ENCODE peak calls at places on chromosome 4, in seven cellular contexts. X, Z, K, O, B, A and C are unnamed samples.

GRCh38 chr4:82786794-82787193 is 11.8 kb downstream of the SCD5 start:
- DNase-seq in X (no peak), Z (no peak), K (no peak), O (no peak), B (no peak), A (no peak), C (no peak)

GRCh38 chr4:177051473-177052060 is 258.1 kb upstream of the NEIL3 start:
- DNase-seq in X (peak), Z (no peak), K (no peak), O (no peak), B (peak), A (peak), C (no peak)

GRCh38 chr4:123870283-123870876 is 473.8 kb downstream of the SPRY1 start:
- DNase-seq in X (no peak), Z (no peak), K (no peak), O (no peak), B (no peak), A (no peak), C (no peak)

GRCh38 chr4:109548655-109549054 is 11.4 kb upstream of the MCUB start:
- DNase-seq in X (no peak), Z (peak), K (peak), O (no peak), B (peak), A (no peak), C (peak)

GRCh38 chr4:183499389-183499788 is 5.5 kb upstream of the ING2 start:
- DNase-seq in X (no peak), Z (no peak), K (peak), O (no peak), B (no peak), A (no peak), C (no peak)

GRCh38 chr4:55545681-55546632 is 752 bp downstream of the CLOCK start:
- DNase-seq in X (peak), Z (no peak), K (peak), O (no peak), B (peak), A (peak), C (no peak)

GRCh38 chr4:7909966-7910720 is 29.5 kb downstream of the AFAP1 start:
- DNase-seq in X (no peak), Z (no peak), K (no peak), O (no peak), B (peak), A (no peak), C (no peak)

GRCh38 chr4:48360285-48360965 is 19.1 kb downstream of the SLAIN2 start:
- DNase-seq in X (no peak), Z (peak), K (no peak), O (no peak), B (peak), A (no peak), C (peak)

GRCh38 chr4:5711479-5712184 is 631 bp downstream of the EVC start:
- DNase-seq in X (no peak), Z (no peak), K (no peak), O (no peak), B (peak), A (peak), C (no peak)

GRCh38 chr4:169070071-169070894 is 60.2 kb upstream of the CBR4 start:
- DNase-seq in X (peak), Z (no peak), K (peak), O (peak), B (peak), A (peak), C (peak)

GRCh38 chr4:118772149-118773081 is 63.5 kb downstream of the SEC24D start:
- DNase-seq in X (peak), Z (no peak), K (no peak), O (peak), B (peak), A (peak), C (no peak)

GRCh38 chr4:78136109-78137081 is 79.3 kb downstream of the FRAS1 start:
- DNase-seq in X (no peak), Z (no peak), K (no peak), O (no peak), B (no peak), A (no peak), C (no peak)

GRCh38 chr4:57190651-57191481 is 80.7 kb upstream of the IGFBP7 start:
- DNase-seq in X (peak), Z (no peak), K (no peak), O (no peak), B (peak), A (peak), C (no peak)

GRCh38 chr4:91113130-91113706 is 986.0 kb downstream of the CCSER1 start:
- DNase-seq in X (no peak), Z (no peak), K (no peak), O (no peak), B (peak), A (peak), C (no peak)

GRCh38 chr4:2535386-2536192 is 858 bp upstream of the FAM193A start:
- DNase-seq in X (peak), Z (no peak), K (peak), O (no peak), B (peak), A (peak), C (no peak)
- TF ChIP-seq CTCF in X (peak), Z (peak), K (peak), O (no peak), B (no peak), A (peak), C (no peak)

DNA sequence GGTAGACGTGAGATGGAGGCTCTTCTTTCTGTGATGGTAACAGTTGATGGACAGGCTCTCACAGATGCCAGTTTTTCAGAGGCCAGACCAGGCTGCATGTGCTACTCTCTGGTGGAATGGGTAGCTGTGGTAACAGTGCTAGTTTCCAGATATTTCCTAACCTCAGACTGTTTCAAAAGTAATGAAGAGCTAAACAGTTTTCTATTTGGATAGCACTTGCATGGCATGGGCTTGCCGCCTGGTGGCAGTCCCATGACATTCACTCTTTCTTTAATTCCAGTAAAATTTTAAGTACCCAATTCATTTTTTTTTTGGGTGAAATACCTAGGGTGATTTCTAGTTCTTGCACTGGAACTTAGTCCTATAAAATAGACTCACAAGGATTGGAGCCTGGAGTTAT is 220.2 kb upstream of the MAD2L1 start:
- DNase-seq in X (no peak), Z (no peak), K (no peak), O (no peak), B (no peak), A (peak), C (no peak)
- TF ChIP-seq CTCF in X (peak), Z (no peak), K (no peak), O (no peak), B (no peak), A (peak), C (no peak)

DNA sequence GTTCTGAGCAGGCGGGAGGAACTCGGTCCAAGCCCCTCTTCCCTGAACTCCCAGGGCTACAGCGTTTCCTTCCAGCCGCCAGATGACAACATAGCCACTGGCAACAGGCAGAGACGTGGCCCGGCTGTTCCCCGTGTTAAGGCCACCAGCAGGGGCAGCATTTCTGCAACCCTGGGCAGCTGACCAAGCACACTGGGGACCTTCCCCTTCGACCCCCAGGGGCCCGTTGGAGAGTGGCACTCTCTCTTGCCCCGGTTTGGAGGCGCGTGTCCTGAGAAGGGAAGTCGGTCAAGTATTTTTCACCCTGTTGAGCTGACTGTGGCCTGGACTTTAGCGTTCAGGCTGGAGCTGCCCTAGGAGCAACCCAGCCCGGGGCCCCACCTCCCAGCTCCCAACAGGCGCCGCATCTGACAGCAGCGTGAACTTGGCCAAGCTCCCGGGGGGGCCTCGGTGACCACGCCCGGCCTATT is 37.6 kb downstream of the ZBTB49 start:
- DNase-seq in X (peak), Z (no peak), K (peak), O (no peak), B (no peak), A (peak), C (no peak)
- TF ChIP-seq CTCF in X (peak), Z (peak), K (peak), O (no peak), B (peak), A (peak), C (peak)

DNA sequence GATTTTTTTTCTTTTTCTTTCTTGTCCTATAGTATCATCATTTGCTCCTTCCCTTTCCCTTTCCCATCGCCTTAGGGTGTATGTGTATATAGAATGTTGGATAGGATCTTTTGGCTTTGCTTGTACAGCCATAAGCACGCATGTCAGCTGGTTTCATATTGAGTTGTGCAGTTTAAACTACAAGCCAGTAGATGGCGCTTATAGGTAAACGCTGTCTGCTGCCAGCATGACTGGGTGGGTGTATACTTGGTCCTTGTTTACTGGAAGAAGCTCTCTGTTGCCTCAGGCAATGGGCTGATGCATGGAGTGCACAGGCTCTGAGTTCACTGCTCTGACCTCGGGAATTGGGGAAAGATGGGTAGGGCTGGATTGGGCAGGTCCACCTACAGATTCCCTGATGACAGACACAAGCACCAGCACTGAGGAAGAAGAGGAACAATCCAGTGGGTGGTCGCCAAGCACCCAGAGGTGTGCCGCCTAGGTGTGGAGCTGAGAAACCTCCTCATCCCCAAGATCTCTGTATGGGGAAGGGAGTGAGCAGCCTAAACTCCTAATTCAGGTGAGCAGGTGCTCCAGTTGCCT is 831.5 kb downstream of the STIM2 start:
- DNase-seq in X (peak), Z (no peak), K (no peak), O (peak), B (peak), A (peak), C (no peak)
- TF ChIP-seq CTCF in X (peak), Z (peak), K (peak), O (peak), B (peak), A (peak), C (no peak)

GRCh38 chr4:40750461-40751258 is 905 bp downstream of the NSUN7 start:
- DNase-seq in X (no peak), Z (no peak), K (no peak), O (no peak), B (no peak), A (peak), C (no peak)

GRCh38 chr4:40745585-40745984 is 4.2 kb upstream of the NSUN7 start:
- DNase-seq in X (no peak), Z (no peak), K (no peak), O (no peak), B (no peak), A (no peak), C (no peak)

GRCh38 chr4:40747436-40747835 is 2.3 kb upstream of the NSUN7 start:
- DNase-seq in X (no peak), Z (no peak), K (no peak), O (no peak), B (no peak), A (no peak), C (no peak)

GRCh38 chr4:40744218-40744617 is 5.5 kb upstream of the NSUN7 start:
- DNase-seq in X (no peak), Z (no peak), K (no peak), O (no peak), B (no peak), A (no peak), C (no peak)

GRCh38 chr4:40749717-40750460 is at the start of gene NSUN7:
- DNase-seq in X (peak), Z (no peak), K (peak), O (no peak), B (no peak), A (peak), C (no peak)
- TF ChIP-seq CTCF in X (no peak), Z (no peak), K (no peak), O (no peak), B (no peak), A (no peak), C (no peak)